ENCODE peak calls at places on chromosomes 2 and 18, in seven cellular contexts. G, L, A, R, S, B and N are unnamed samples.

GRCh38 chr2:220959391-220959802 is 612.7 kb downstream of the EPHA4 start:
- DNase-seq in G (peak; percentile 42), L (peak; percentile 57), A (no peak), R (no peak), S (no peak), B (no peak), N (no peak)

GRCh38 chr2:107093426-107093957 is 207.5 kb upstream of the ST6GAL2 start:
- DNase-seq in G (no peak), L (no peak), A (no peak), R (no peak), S (no peak), B (no peak), N (no peak)

GRCh38 chr2:88099798-88100488 is 27.9 kb downstream of the FABP1 start:
- DNase-seq in G (no peak), L (peak; percentile 39), A (no peak), R (no peak), S (peak; percentile 75), B (no peak), N (no peak)

GRCh38 chr2:225004531-225004930 is 37.7 kb downstream of the DOCK10 start:
- DNase-seq in G (no peak), L (peak; percentile 50), A (no peak), R (no peak), S (no peak), B (no peak), N (no peak)

GRCh38 chr18:35311506-35311905 is 21.5 kb upstream of the ZSCAN30 start:
- DNase-seq in G (no peak), L (peak; percentile 68), A (no peak), R (no peak), S (no peak), B (no peak), N (no peak)

GRCh38 chr2:217919781-217920351 is 82.9 kb downstream of the TNS1 start:
- DNase-seq in G (peak; percentile 72), L (peak; percentile 75), A (peak; percentile 93), R (no peak), S (peak; percentile 66), B (no peak), N (no peak)

GRCh38 chr2:240481720-240482119 is 46.3 kb downstream of the GPC1 start:
- DNase-seq in G (peak; percentile 2), L (no peak), A (peak; percentile 69), R (no peak), S (no peak), B (no peak), N (no peak)

GRCh38 chr2:40184551-40184950 is 267.3 kb downstream of the SLC8A1 start:
- DNase-seq in G (no peak), L (no peak), A (no peak), R (no peak), S (no peak), B (no peak), N (no peak)

GRCh38 chr2:100589527-100589926 is 26.7 kb downstream of the PDCL3 start:
- DNase-seq in G (no peak), L (no peak), A (no peak), R (no peak), S (no peak), B (no peak), N (no peak)

GRCh38 chr18:62426191-62426488 is 96.7 kb upstream of the ZCCHC2 start:
- DNase-seq in G (no peak), L (no peak), A (no peak), R (no peak), S (no peak), B (no peak), N (no peak)
- H3K27ac ChIP-seq in G (no peak overlapping the region), L (no peak overlapping the region), A (no peak overlapping the region), R (no peak overlapping the region), S (peak overlapping the region; percentile 98), B (no peak overlapping the region), N (no peak overlapping the region)

GRCh38 chr18:23170137-23170536 is 34.9 kb downstream of the CABLES1 start:
- DNase-seq in G (no peak), L (no peak), A (no peak), R (no peak), S (no peak), B (no peak), N (no peak)
- H3K27ac ChIP-seq in G (no peak overlapping the region), L (no peak overlapping the region), A (no peak overlapping the region), R (no peak overlapping the region), S (no peak overlapping the region), B (no peak overlapping the region), N (no peak overlapping the region)

GRCh38 chr2:41329075-41329474 is 718.7 kb upstream of the PKDCC start:
- DNase-seq in G (no peak), L (no peak), A (no peak), R (no peak), S (no peak), B (no peak), N (no peak)
- H3K27ac ChIP-seq in G (no peak overlapping the region), L (no peak overlapping the region), A (no peak overlapping the region), R (no peak overlapping the region), S (no peak overlapping the region), B (no peak overlapping the region), N (no peak overlapping the region)

GRCh38 chr2:23401427-23402204 is 16.6 kb downstream of the KLHL29 start:
- DNase-seq in G (no peak), L (no peak), A (no peak), R (no peak), S (no peak), B (no peak), N (no peak)

GRCh38 chr2:23400703-23401102 is 15.7 kb downstream of the KLHL29 start:
- DNase-seq in G (no peak), L (no peak), A (no peak), R (no peak), S (no peak), B (no peak), N (no peak)

GRCh38 chr2:23402205-23402740 is 17.3 kb downstream of the KLHL29 start:
- DNase-seq in G (no peak), L (no peak), A (no peak), R (no peak), S (no peak), B (no peak), N (no peak)

GRCh38 chr2:23399674-23400261 is 14.8 kb downstream of the KLHL29 start:
- DNase-seq in G (no peak), L (no peak), A (no peak), R (no peak), S (no peak), B (no peak), N (no peak)

GRCh38 chr2:23404426-23404825 is 19.4 kb downstream of the KLHL29 start:
- DNase-seq in G (no peak), L (peak; percentile 82), A (no peak), R (no peak), S (no peak), B (no peak), N (no peak)
- H3K27ac ChIP-seq in G (peak overlapping the region; percentile 31), L (peak overlapping the region; percentile 19), A (no peak overlapping the region), R (peak overlapping the region; percentile 49), S (no peak overlapping the region), B (no peak overlapping the region), N (no peak overlapping the region)

DNA sequence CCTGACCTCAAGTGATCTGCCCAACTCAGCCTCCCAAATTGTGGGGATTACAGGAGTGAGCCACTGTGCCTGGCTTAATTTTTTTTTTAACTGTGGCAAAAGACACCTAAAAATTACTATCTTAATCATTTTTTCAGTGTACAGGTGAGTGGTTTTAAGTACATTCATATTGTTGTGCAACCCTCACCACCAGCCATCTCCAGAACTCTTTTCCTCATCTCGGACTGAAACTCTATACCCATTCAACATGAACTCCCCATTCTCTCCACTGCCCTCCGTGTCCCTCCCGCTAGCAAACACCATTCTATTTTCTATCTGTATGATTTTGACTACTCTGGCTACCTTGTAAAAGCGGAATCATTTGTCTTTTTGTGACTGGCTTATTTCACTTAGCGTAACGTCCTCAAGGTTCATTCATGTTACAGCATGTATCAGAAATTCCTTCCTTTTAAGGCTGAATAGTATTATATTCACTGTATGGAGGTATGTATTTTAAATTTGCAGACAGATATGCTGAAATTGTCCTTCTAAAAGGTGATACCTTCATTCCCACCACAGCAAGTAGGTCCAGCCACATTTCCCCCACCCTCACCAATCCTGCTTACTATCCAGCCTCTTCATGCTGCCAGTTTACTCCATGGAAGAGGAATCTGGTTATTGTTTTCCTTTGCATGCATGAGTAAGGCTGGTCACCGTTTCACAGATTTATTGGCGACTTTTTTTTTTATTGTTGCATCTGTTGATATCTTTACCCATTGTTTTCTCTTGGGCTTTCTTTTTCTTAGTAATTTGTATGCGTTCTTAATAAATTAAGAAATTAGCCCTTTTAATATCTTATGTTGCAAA is 40.6 kb upstream of the ANXA4 start:
- DNase-seq in G (no peak), L (no peak), A (no peak), R (no peak), S (no peak), B (no peak), N (no peak)
- H3K27ac ChIP-seq in G (no peak overlapping the region), L (no peak overlapping the region), A (no peak overlapping the region), R (no peak overlapping the region), S (no peak overlapping the region), B (no peak overlapping the region), N (no peak overlapping the region)

GRCh38 chr2:154240316-154240715 is 368.6 kb downstream of the GALNT13 start:
- DNase-seq in G (no peak), L (no peak), A (no peak), R (no peak), S (no peak), B (no peak), N (no peak)

GRCh38 chr2:154247503-154247902 is 375.8 kb downstream of the GALNT13 start:
- DNase-seq in G (no peak), L (no peak), A (no peak), R (no peak), S (no peak), B (no peak), N (no peak)

GRCh38 chr2:154243685-154244084 is 372.0 kb downstream of the GALNT13 start:
- DNase-seq in G (no peak), L (no peak), A (no peak), R (no peak), S (no peak), B (no peak), N (no peak)

GRCh38 chr2:154240921-154241379 is 369.2 kb downstream of the GALNT13 start:
- DNase-seq in G (no peak), L (no peak), A (no peak), R (no peak), S (peak; percentile 28), B (no peak), N (no peak)

DNA sequence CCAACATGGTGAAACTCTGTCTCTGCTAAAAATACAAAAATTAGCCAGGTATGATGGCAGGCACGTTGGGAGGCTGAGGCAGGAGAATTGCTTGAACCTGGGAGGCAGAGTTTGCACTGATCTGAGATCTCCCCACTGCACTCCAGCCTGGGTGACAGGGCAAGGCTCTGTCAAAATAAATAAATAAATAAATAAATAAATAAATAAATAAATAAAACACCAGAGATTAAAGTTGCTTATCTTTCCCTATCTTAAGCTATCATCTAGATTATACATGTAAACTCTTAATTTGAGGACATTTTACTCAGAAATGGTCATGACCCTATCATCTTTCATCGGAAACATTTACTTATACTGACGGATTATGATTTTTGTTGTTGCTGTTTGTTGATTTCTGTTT is 373.2 kb downstream of the GALNT13 start:
- DNase-seq in G (no peak), L (no peak), A (no peak), R (no peak), S (no peak), B (no peak), N (no peak)
- H3K27ac ChIP-seq in G (no peak overlapping the region), L (no peak overlapping the region), A (no peak overlapping the region), R (no peak overlapping the region), S (no peak overlapping the region), B (no peak overlapping the region), N (no peak overlapping the region)